ENCODE peak calls at places on chromosomes 5 and 9, in six cellular contexts. One of them, this sample, is unnamed. For H3K4me1, the result is how much of the 10 kb centered on the place peaks cover.

GRCh38 chr9:129571298-129572051 is 49.4 kb downstream of the C9orf50 start:
- DNase-seq in right atrium auricular region: no peak
- DNase-seq in PC-9: no peak
- DNase-seq in mucosa of descending colon: no peak
- DNase-seq in fibroblast of lung: no peak
- DNase-seq in cardiac muscle cell: no peak
- DNase-seq in this sample: no peak

GRCh38 chr9:14314929-14315753 is 1.2 kb upstream of the NFIB start:
- DNase-seq in fibroblast of lung: peak
- DNase-seq in right atrium auricular region: peak
- DNase-seq in cardiac muscle cell: peak
- DNase-seq in PC-9: peak
- DNase-seq in mucosa of descending colon: peak
- DNase-seq in this sample: peak

GRCh38 chr5:159240301-159240870 is 22.7 kb upstream of the UBLCP1 start:
- DNase-seq in PC-9: peak
- DNase-seq in cardiac muscle cell: no peak
- DNase-seq in fibroblast of lung: peak
- DNase-seq in right atrium auricular region: no peak
- DNase-seq in mucosa of descending colon: no peak
- DNase-seq in this sample: no peak

GRCh38 chr5:45189481-45189880 is 380.7 kb downstream of the MRPS30 start:
- DNase-seq in fibroblast of lung: no peak
- DNase-seq in PC-9: no peak
- DNase-seq in right atrium auricular region: no peak
- DNase-seq in mucosa of descending colon: no peak
- DNase-seq in cardiac muscle cell: no peak
- DNase-seq in this sample: peak

GRCh38 chr5:167888395-167888794 is 403.1 kb upstream of the WWC1 start:
- DNase-seq in cardiac muscle cell: no peak
- DNase-seq in fibroblast of lung: no peak
- DNase-seq in mucosa of descending colon: no peak
- DNase-seq in right atrium auricular region: no peak
- DNase-seq in PC-9: no peak
- DNase-seq in this sample: no peak

GRCh38 chr5:160507181-160507811 is 85.6 kb downstream of the PTTG1 start:
- DNase-seq in right atrium auricular region: no peak
- DNase-seq in fibroblast of lung: peak
- DNase-seq in mucosa of descending colon: no peak
- DNase-seq in PC-9: no peak
- DNase-seq in cardiac muscle cell: no peak
- DNase-seq in this sample: no peak

GRCh38 chr5:42064821-42065220 is 139.7 kb downstream of the FBXO4 start:
- DNase-seq in fibroblast of lung: no peak
- DNase-seq in PC-9: no peak
- DNase-seq in cardiac muscle cell: no peak
- DNase-seq in right atrium auricular region: no peak
- DNase-seq in mucosa of descending colon: no peak
- DNase-seq in this sample: no peak

GRCh38 chr9:91382298-91382697 is 20.6 kb upstream of the AUH start:
- DNase-seq in mucosa of descending colon: no peak
- DNase-seq in right atrium auricular region: no peak
- DNase-seq in PC-9: no peak
- DNase-seq in cardiac muscle cell: no peak
- DNase-seq in fibroblast of lung: no peak
- DNase-seq in this sample: no peak

GRCh38 chr9:135075234-135076142 is 12.0 kb upstream of the OLFM1 start:
- DNase-seq in cardiac muscle cell: peak
- DNase-seq in right atrium auricular region: no peak
- DNase-seq in fibroblast of lung: peak
- DNase-seq in PC-9: no peak
- DNase-seq in mucosa of descending colon: no peak
- DNase-seq in this sample: peak

GRCh38 chr5:135210286-135211055 is 176.4 kb upstream of the PITX1 start:
- DNase-seq in cardiac muscle cell: no peak
- DNase-seq in PC-9: no peak
- DNase-seq in right atrium auricular region: peak
- DNase-seq in mucosa of descending colon: no peak
- DNase-seq in fibroblast of lung: peak
- DNase-seq in this sample: no peak

GRCh38 chr9:4305065-4305481 is 5.2 kb upstream of the GLIS3 start:
- DNase-seq in right atrium auricular region: no peak
- DNase-seq in PC-9: no peak
- DNase-seq in fibroblast of lung: no peak
- DNase-seq in mucosa of descending colon: no peak
- DNase-seq in cardiac muscle cell: no peak
- DNase-seq in this sample: peak
- H3K4me1 ChIP-seq in right atrium auricular region: under half
- H3K4me1 ChIP-seq in PC-9: under half
- H3K4me1 ChIP-seq in fibroblast of lung: under half
- H3K4me1 ChIP-seq in mucosa of descending colon: under half
- H3K4me1 ChIP-seq in cardiac muscle cell: under half
- H3K4me1 ChIP-seq in this sample: under half

DNA sequence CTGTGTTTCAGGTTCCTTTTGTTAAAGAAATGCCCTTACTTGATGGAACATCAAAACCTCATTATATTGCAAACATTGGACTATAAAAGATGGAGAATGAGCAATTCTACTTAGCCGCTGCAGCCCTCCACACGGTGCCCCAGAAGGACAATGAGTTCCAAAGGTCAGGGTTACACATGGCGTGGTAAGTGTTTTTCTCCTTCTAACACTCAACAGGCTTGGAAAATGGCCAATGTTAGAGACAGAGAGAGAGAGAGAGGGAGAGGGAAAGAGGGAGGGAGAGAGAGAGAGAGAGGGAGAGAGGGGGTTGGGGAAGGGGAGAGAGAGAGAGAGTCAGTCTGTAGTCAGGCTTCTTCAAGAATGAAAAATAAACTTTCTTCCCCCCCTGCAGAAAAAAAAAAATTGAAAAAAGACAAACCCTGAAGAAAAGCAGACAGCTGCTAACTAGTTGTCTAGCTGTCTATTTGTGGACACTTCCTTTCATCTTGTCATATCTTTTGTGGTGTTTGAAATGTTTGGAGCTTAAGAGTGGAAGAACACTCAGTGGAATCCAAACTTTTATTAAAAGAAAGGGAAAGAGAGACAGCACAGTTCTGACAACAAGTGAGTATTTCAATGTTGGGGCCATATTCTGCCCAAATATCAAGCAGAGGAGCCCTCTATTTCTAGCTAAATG is 324.8 kb downstream of the TMEM38B start:
- DNase-seq in PC-9: no peak
- DNase-seq in right atrium auricular region: no peak
- DNase-seq in mucosa of descending colon: no peak
- DNase-seq in fibroblast of lung: no peak
- DNase-seq in cardiac muscle cell: peak
- DNase-seq in this sample: no peak
- H3K4me1 ChIP-seq in PC-9: under half
- H3K4me1 ChIP-seq in right atrium auricular region: under half
- H3K4me1 ChIP-seq in mucosa of descending colon: under half
- H3K4me1 ChIP-seq in fibroblast of lung: under half
- H3K4me1 ChIP-seq in cardiac muscle cell: under half
- H3K4me1 ChIP-seq in this sample: under half

GRCh38 chr9:132001550-132001949 is 78.1 kb downstream of the MED27 start:
- DNase-seq in fibroblast of lung: peak
- DNase-seq in PC-9: no peak
- DNase-seq in mucosa of descending colon: no peak
- DNase-seq in cardiac muscle cell: no peak
- DNase-seq in right atrium auricular region: no peak
- DNase-seq in this sample: no peak
- H3K4me1 ChIP-seq in fibroblast of lung: under half
- H3K4me1 ChIP-seq in PC-9: under half
- H3K4me1 ChIP-seq in mucosa of descending colon: under half
- H3K4me1 ChIP-seq in cardiac muscle cell: under half
- H3K4me1 ChIP-seq in right atrium auricular region: under half
- H3K4me1 ChIP-seq in this sample: under half

GRCh38 chr5:149488645-149489306 is 62.5 kb downstream of the CSNK1A1 start:
- DNase-seq in mucosa of descending colon: no peak
- DNase-seq in cardiac muscle cell: no peak
- DNase-seq in right atrium auricular region: no peak
- DNase-seq in PC-9: no peak
- DNase-seq in fibroblast of lung: peak
- DNase-seq in this sample: no peak
- H3K4me1 ChIP-seq in mucosa of descending colon: under half
- H3K4me1 ChIP-seq in cardiac muscle cell: under half
- H3K4me1 ChIP-seq in right atrium auricular region: under half
- H3K4me1 ChIP-seq in PC-9: half or more
- H3K4me1 ChIP-seq in fibroblast of lung: under half
- H3K4me1 ChIP-seq in this sample: under half

DNA sequence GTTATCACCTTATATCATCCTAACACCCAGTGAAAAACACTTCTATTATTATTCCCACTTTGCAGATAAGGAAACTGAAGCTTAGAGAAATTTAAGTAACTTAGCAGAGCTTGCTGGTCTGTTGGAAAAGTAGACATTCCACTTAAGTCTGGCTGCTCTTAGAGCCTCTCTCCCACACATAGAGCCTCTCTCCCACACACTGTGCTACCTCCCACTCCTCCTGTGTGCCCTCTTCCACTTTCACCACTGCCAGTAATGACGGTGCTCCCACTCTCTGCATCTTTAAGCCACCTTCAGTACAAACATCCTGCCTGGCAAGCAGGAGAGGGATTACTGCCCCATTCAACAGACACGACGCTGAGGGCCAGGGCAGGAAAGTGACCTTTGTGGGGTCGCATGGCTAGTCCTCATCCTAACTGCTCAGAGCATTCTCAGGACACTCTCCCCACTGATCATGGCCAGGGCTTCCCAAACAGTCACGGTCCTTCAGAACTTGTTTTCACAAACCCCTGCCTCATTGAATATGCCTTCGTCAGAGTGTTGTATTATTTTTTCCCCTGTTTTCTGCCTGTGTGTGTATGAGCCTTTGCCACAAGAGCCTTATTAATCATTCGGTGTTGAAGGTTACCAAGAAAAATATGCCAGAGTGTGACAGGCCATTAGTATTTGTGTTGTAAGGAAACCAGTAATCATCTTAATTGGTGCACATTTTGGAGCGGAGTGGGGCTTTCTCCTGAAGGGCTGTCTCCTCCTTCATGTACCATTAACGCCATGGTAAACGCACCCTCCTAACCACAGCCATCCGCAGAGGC is 87.2 kb upstream of the SAP30L start:
- DNase-seq in mucosa of descending colon: no peak
- DNase-seq in PC-9: no peak
- DNase-seq in right atrium auricular region: no peak
- DNase-seq in cardiac muscle cell: no peak
- DNase-seq in fibroblast of lung: peak
- DNase-seq in this sample: no peak
- H3K4me1 ChIP-seq in mucosa of descending colon: under half
- H3K4me1 ChIP-seq in PC-9: under half
- H3K4me1 ChIP-seq in right atrium auricular region: under half
- H3K4me1 ChIP-seq in cardiac muscle cell: under half
- H3K4me1 ChIP-seq in fibroblast of lung: under half
- H3K4me1 ChIP-seq in this sample: under half

DNA sequence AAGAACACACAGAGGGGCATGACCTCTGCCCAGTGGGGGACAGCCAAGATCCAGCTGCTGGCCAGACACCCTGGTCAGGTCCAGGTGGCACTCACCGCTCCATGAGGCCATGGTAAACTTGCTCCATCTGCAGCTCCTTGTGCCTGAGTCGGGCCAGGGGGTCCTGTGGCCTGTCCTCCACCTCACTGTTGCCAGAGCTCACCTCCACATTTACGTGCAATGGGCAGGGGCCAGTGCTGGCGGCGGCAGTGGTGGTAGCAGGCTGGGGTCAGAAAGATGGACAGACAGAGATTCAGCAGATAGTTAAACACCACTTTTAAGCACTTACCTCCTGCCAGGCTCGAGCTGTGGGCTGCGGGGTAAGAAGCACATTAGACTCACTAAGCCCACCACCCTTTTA is 28.0 kb downstream of the AKNA start:
- DNase-seq in PC-9: no peak
- DNase-seq in mucosa of descending colon: no peak
- DNase-seq in fibroblast of lung: no peak
- DNase-seq in right atrium auricular region: no peak
- DNase-seq in cardiac muscle cell: no peak
- DNase-seq in this sample: no peak
- H3K4me1 ChIP-seq in PC-9: under half
- H3K4me1 ChIP-seq in mucosa of descending colon: under half
- H3K4me1 ChIP-seq in fibroblast of lung: under half
- H3K4me1 ChIP-seq in right atrium auricular region: under half
- H3K4me1 ChIP-seq in cardiac muscle cell: under half
- H3K4me1 ChIP-seq in this sample: under half

This sample was measured in body of pancreas.